ENCODE peak calls at places on chromosomes 13 and 19, in ten cellular contexts. Y is neural progenitor cell; V is fibroblast of lung; D is mucosa of descending colon; W is BJ; J is CD8-positive, alpha-beta T cell; O is astrocyte of the spinal cord; G is AG10803; L is SK-N-SH; S is right atrium auricular region. I is an unnamed sample.

GRCh38 chr19:40605201-40605971 is 4.2 kb downstream of the LTBP4 start:
- DNase-seq in Y (peak; percentile 79), V (peak; percentile 63), D (peak; percentile 93), W (no peak), J (peak; percentile 61), O (peak; percentile 63), G (peak; percentile 46), L (peak; percentile 78), S (no peak), I (no peak)

GRCh38 chr13:113369881-113370280 is 6.0 kb upstream of the GRTP1 start:
- DNase-seq in Y (no peak), V (no peak), D (no peak), W (no peak), J (no peak), O (no peak), G (no peak), L (no peak), S (peak; percentile 36), I (no peak)

GRCh38 chr19:47124937-47125668 is 5.5 kb upstream of the SAE1 start:
- DNase-seq in Y (peak; percentile 83), V (peak; percentile 84), D (no peak), W (no peak), J (no peak), O (peak; percentile 71), G (peak; percentile 76), L (peak; percentile 73), S (no peak), I (no peak)

GRCh38 chr19:51503428-51503827 is 1.8 kb upstream of the SIGLEC12 start:
- DNase-seq in Y (no peak), V (no peak), D (no peak), W (no peak), J (no peak), O (no peak), G (no peak), L (no peak), S (no peak), I (no peak)

GRCh38 chr19:58575183-58576041 is 2.3 kb upstream of the MZF1 start:
- DNase-seq in Y (peak; percentile 98), V (peak; percentile 91), D (peak; percentile 89), W (peak; percentile 59), J (no peak), O (peak; percentile 95), G (peak; percentile 91), L (peak; percentile 89), S (peak; percentile 94), I (no peak)

GRCh38 chr19:3135961-3136683 is at the start of gene GNA15:
- DNase-seq in Y (no peak), V (no peak), D (peak; percentile 41), W (no peak), J (no peak), O (no peak), G (no peak), L (no peak), S (no peak), I (no peak)

GRCh38 chr19:17424743-17425365 is 5.0 kb downstream of the MVB12A start:
- DNase-seq in Y (peak; percentile 95), V (no peak), D (no peak), W (no peak), J (no peak), O (peak; percentile 48), G (no peak), L (peak; percentile 91), S (no peak), I (no peak)

GRCh38 chr19:45079911-45080469 is 930 bp downstream of the GEMIN7 start:
- DNase-seq in Y (peak; percentile 54), V (no peak), D (peak; percentile 57), W (no peak), J (no peak), O (no peak), G (no peak), L (no peak), S (no peak), I (no peak)

GRCh38 chr13:31773538-31773937 is 34.2 kb downstream of the RXFP2 start:
- DNase-seq in Y (no peak), V (peak; percentile 73), D (no peak), W (no peak), J (no peak), O (peak; percentile 75), G (peak; percentile 84), L (no peak), S (no peak), I (no peak)

GRCh38 chr19:47228168-47228936 is 2.6 kb downstream of the BBC3 start:
- DNase-seq in Y (peak; percentile 64), V (peak; percentile 11), D (peak; percentile 54), W (no peak), J (peak; percentile 32), O (peak; percentile 29), G (peak; percentile 48), L (peak; percentile 66), S (no peak), I (no peak)

GRCh38 chr19:37007587-37008220 is 70.5 kb upstream of the ZNF420 start:
- DNase-seq in Y (no peak), V (peak; percentile 71), D (peak; percentile 31), W (no peak), J (no peak), O (peak; percentile 62), G (peak; percentile 43), L (peak; percentile 28), S (peak; percentile 65), I (peak; percentile 1)

GRCh38 chr13:44426461-44426860 is 52.8 kb downstream of the SERP2 start:
- DNase-seq in Y (no peak), V (no peak), D (no peak), W (no peak), J (no peak), O (no peak), G (no peak), L (no peak), S (no peak), I (no peak)

GRCh38 chr19:41025871-41026270 is 34.8 kb downstream of the CYP2B6 start:
- DNase-seq in Y (peak; percentile 6), V (no peak), D (no peak), W (no peak), J (no peak), O (no peak), G (no peak), L (no peak), S (no peak), I (no peak)

GRCh38 chr19:29517412-29517811 is 8.4 kb upstream of the VSTM2B start:
- DNase-seq in Y (no peak), V (no peak), D (no peak), W (no peak), J (no peak), O (no peak), G (no peak), L (no peak), S (no peak), I (no peak)

DNA sequence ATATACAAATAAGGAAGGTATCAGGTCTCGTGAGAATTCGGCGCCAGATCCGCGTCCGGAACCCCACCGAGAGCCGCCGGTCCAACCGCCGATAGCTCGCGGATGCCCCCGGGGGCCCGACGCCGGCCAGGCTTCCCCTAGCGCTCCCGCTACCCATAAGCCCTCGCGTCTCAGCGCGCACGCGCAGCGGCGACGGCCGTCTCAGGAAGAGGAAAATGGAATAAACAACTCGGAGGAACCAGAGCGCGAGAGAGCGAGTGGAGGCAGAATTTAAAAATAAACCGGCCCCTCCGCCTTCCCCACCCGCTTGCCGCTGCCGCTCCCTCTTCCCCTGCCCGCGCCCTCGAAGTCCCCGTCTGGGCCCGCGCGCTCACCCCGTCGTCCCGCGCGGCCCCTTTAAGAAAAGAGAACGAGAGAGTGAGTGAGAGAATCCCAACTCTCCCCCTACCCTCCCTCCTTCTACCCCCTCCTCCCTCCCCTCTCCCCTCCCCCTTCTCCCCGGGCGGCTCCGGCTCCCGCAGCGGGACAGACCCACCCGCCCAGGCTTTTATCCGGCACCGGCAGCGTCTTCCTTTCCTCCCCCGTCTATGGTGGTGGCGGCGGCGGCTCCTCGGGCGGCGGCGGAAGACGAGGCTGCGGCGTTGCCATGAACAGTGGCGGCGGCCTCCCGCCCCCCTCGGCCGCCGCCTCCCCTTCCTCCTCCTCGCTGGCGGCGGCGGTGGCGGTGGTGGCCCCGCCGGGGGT is at the start of gene PAN3:
- DNase-seq in Y (peak; percentile 94), V (peak; percentile 92), D (peak; percentile 92), W (peak; percentile 44), J (peak; percentile 83), O (peak; percentile 95), G (peak; percentile 89), L (peak; percentile 91), S (peak; percentile 93), I (no peak)
- TF ChIP-seq CTCF in Y (peak; percentile 14), V (peak; percentile 21), D (no peak), W (peak; percentile 29), J (no peak), O (no peak), G (no peak), L (peak; percentile 24), S (no peak), I (peak; percentile 1)

GRCh38 chr13:48570225-48570828 is 37.4 kb upstream of the RCBTB2 start:
- DNase-seq in Y (no peak), V (no peak), D (no peak), W (no peak), J (no peak), O (no peak), G (no peak), L (no peak), S (no peak), I (no peak)

GRCh38 chr13:48574036-48574796 is 41.3 kb upstream of the RCBTB2 start:
- DNase-seq in Y (no peak), V (no peak), D (no peak), W (no peak), J (no peak), O (no peak), G (no peak), L (no peak), S (no peak), I (no peak)

GRCh38 chr13:48571121-48571901 is 38.4 kb upstream of the RCBTB2 start:
- DNase-seq in Y (no peak), V (peak; percentile 79), D (no peak), W (no peak), J (no peak), O (peak; percentile 84), G (peak; percentile 82), L (no peak), S (no peak), I (no peak)

GRCh38 chr13:48575014-48575413 is 42.1 kb upstream of the RCBTB2 start:
- DNase-seq in Y (no peak), V (no peak), D (no peak), W (no peak), J (no peak), O (no peak), G (no peak), L (no peak), S (no peak), I (no peak)

GRCh38 chr13:48573213-48573612 is 40.3 kb upstream of the RCBTB2 start:
- DNase-seq in Y (no peak), V (no peak), D (no peak), W (no peak), J (no peak), O (no peak), G (no peak), L (no peak), S (no peak), I (no peak)
- H3K4me3 ChIP-seq in Y (no peak overlapping the region), V (no peak overlapping the region), D (no peak overlapping the region), W (no peak overlapping the region), J (no peak overlapping the region), O (no peak overlapping the region), G (no peak overlapping the region), L (no peak overlapping the region), S (no peak overlapping the region), I (no peak overlapping the region)

GRCh38 chr13:63048648-63049047 is 1633.0 kb upstream of the PCDH20 start:
- DNase-seq in Y (no peak), V (peak; percentile 15), D (no peak), W (no peak), J (no peak), O (no peak), G (no peak), L (no peak), S (no peak), I (no peak)
- TF ChIP-seq CTCF in Y (peak; percentile 35), V (no peak), D (no peak), W (no peak), J (no peak), O (peak; percentile 39), G (no peak), L (peak; percentile 45), S (no peak), I (peak; percentile 38)

GRCh38 chr19:53101518-53101917 is 1.7 kb downstream of the ZNF160 start:
- DNase-seq in Y (no peak), V (no peak), D (no peak), W (no peak), J (no peak), O (no peak), G (no peak), L (peak; percentile 34), S (no peak), I (no peak)
- H3K4me3 ChIP-seq in Y (peak overlapping the region; percentile 86), V (peak overlapping the region; percentile 90), D (no peak overlapping the region), W (peak overlapping the region; percentile 9), J (no peak overlapping the region), O (no peak overlapping the region), G (peak overlapping the region; percentile 92), L (peak overlapping the region; percentile 90), S (peak overlapping the region; percentile 95), I (peak overlapping the region; percentile 94)